ENCODE peak calls at places on chromosomes 4 and X, in seven cellular contexts. One of them, this sample, is unnamed. For H3K4me1, the result is how much of the 10 kb centered on the place peaks cover.

GRCh38 chr4:81984746-81985145 is 389.0 kb downstream of the HNRNPD start:
- DNase-seq in PC-3: no peak
- DNase-seq in heart right ventricle: no peak
- DNase-seq in IMR-90: no peak
- DNase-seq in esophagus muscularis mucosa: no peak
- DNase-seq in ovary: no peak
- DNase-seq in left ventricle myocardium inferior: no peak
- DNase-seq in this sample: no peak

GRCh38 chr4:121140712-121141111 is 23.4 kb downstream of the TNIP3 start:
- DNase-seq in PC-3: no peak
- DNase-seq in heart right ventricle: no peak
- DNase-seq in IMR-90: peak
- DNase-seq in esophagus muscularis mucosa: no peak
- DNase-seq in ovary: no peak
- DNase-seq in left ventricle myocardium inferior: no peak
- DNase-seq in this sample: peak

GRCh38 chr4:9996319-9997110 is 24.8 kb downstream of the SLC2A9 start:
- DNase-seq in PC-3: no peak
- DNase-seq in heart right ventricle: no peak
- DNase-seq in IMR-90: peak
- DNase-seq in esophagus muscularis mucosa: no peak
- DNase-seq in ovary: no peak
- DNase-seq in left ventricle myocardium inferior: no peak
- DNase-seq in this sample: no peak

GRCh38 chrX:39516399-39516798 is 581.4 kb downstream of the BCOR start:
- DNase-seq in PC-3: no peak
- DNase-seq in heart right ventricle: no peak
- DNase-seq in IMR-90: no peak
- DNase-seq in esophagus muscularis mucosa: no peak
- DNase-seq in ovary: no peak
- DNase-seq in left ventricle myocardium inferior: no peak
- DNase-seq in this sample: no peak

GRCh38 chrX:50448565-50448964 is 22.1 kb downstream of the DGKK start:
- DNase-seq in PC-3: peak
- DNase-seq in heart right ventricle: no peak
- DNase-seq in IMR-90: peak
- DNase-seq in esophagus muscularis mucosa: no peak
- DNase-seq in ovary: no peak
- DNase-seq in left ventricle myocardium inferior: no peak
- DNase-seq in this sample: peak

GRCh38 chr4:169252339-169253086 is 18.2 kb downstream of the SH3RF1 start:
- DNase-seq in PC-3: no peak
- DNase-seq in heart right ventricle: no peak
- DNase-seq in IMR-90: peak
- DNase-seq in esophagus muscularis mucosa: no peak
- DNase-seq in ovary: no peak
- DNase-seq in left ventricle myocardium inferior: no peak
- DNase-seq in this sample: no peak

GRCh38 chr4:73661646-73662119 is 41.4 kb upstream of the RASSF6 start:
- DNase-seq in PC-3: peak
- DNase-seq in heart right ventricle: no peak
- DNase-seq in IMR-90: peak
- DNase-seq in esophagus muscularis mucosa: no peak
- DNase-seq in ovary: no peak
- DNase-seq in left ventricle myocardium inferior: no peak
- DNase-seq in this sample: peak

GRCh38 chr4:52877006-52877405 is 14.9 kb downstream of the RASL11B start:
- DNase-seq in PC-3: no peak
- DNase-seq in heart right ventricle: peak
- DNase-seq in IMR-90: no peak
- DNase-seq in esophagus muscularis mucosa: no peak
- DNase-seq in ovary: no peak
- DNase-seq in left ventricle myocardium inferior: peak
- DNase-seq in this sample: no peak

GRCh38 chr4:22473268-22473667 is 42.6 kb downstream of the ADGRA3 start:
- DNase-seq in PC-3: no peak
- DNase-seq in heart right ventricle: no peak
- DNase-seq in IMR-90: peak
- DNase-seq in esophagus muscularis mucosa: no peak
- DNase-seq in ovary: no peak
- DNase-seq in left ventricle myocardium inferior: no peak
- DNase-seq in this sample: no peak

GRCh38 chr4:5707366-5708133 is 809 bp downstream of the EVC2 start:
- DNase-seq in PC-3: no peak
- DNase-seq in heart right ventricle: no peak
- DNase-seq in IMR-90: no peak
- DNase-seq in esophagus muscularis mucosa: no peak
- DNase-seq in ovary: no peak
- DNase-seq in left ventricle myocardium inferior: no peak
- DNase-seq in this sample: no peak

GRCh38 chr4:5706486-5707290 is 1.7 kb downstream of the EVC2 start:
- DNase-seq in PC-3: no peak
- DNase-seq in heart right ventricle: no peak
- DNase-seq in IMR-90: no peak
- DNase-seq in esophagus muscularis mucosa: no peak
- DNase-seq in ovary: no peak
- DNase-seq in left ventricle myocardium inferior: no peak
- DNase-seq in this sample: no peak

GRCh38 chr4:5708829-5709680 is 696 bp upstream of the EVC2 start:
- DNase-seq in PC-3: no peak
- DNase-seq in heart right ventricle: no peak
- DNase-seq in IMR-90: no peak
- DNase-seq in esophagus muscularis mucosa: no peak
- DNase-seq in ovary: no peak
- DNase-seq in left ventricle myocardium inferior: no peak
- DNase-seq in this sample: no peak

GRCh38 chr4:5710065-5710961 is 688 bp upstream of the EVC start:
- DNase-seq in PC-3: peak
- DNase-seq in heart right ventricle: no peak
- DNase-seq in IMR-90: peak
- DNase-seq in esophagus muscularis mucosa: no peak
- DNase-seq in ovary: no peak
- DNase-seq in left ventricle myocardium inferior: no peak
- DNase-seq in this sample: peak

DNA sequence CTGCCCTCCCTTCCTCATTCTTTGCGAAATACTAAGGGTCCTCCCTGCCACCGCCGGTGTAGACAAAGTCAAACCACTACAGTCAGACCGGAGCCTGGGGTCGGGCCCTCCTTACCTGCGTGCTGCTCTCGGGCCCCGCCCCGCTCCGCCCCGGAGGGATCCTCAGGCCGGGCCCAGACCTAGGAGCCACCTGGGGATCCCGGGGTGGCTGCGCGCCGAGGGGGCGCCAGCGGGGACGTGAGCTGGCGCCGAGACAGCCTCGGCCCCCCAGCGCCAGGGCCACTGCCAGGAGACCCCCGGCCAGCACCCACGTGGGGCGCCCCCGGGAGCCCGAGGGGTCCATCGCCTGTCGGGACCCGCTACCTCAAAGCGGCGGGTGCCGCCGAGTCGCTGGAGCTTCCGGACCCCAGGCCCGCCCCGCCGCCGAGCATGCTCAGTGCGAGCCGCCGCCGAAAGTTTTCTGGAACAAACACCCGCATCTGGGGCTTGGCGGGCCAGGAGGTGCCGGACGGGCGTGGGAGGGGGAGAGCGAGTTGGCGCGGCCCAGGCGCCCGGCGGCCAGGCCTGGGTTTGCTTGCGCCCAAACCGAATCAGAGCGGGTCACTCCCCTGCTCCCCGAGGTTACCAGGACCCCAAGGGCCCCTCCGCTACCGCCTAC is at the start of gene EVC2:
- DNase-seq in PC-3: peak
- DNase-seq in heart right ventricle: peak
- DNase-seq in IMR-90: peak
- DNase-seq in esophagus muscularis mucosa: no peak
- DNase-seq in ovary: peak
- DNase-seq in left ventricle myocardium inferior: peak
- DNase-seq in this sample: peak
- H3K4me1 ChIP-seq in PC-3: under half
- H3K4me1 ChIP-seq in heart right ventricle: under half
- H3K4me1 ChIP-seq in IMR-90: under half
- H3K4me1 ChIP-seq in esophagus muscularis mucosa: half or more
- H3K4me1 ChIP-seq in ovary: under half
- H3K4me1 ChIP-seq in left ventricle myocardium inferior: under half
- H3K4me1 ChIP-seq in this sample: under half

GRCh38 chr4:165048170-165048569 is 5.5 kb upstream of the TRIM75 start:
- DNase-seq in PC-3: no peak
- DNase-seq in heart right ventricle: no peak
- DNase-seq in IMR-90: no peak
- DNase-seq in esophagus muscularis mucosa: no peak
- DNase-seq in ovary: no peak
- DNase-seq in left ventricle myocardium inferior: no peak
- DNase-seq in this sample: no peak

GRCh38 chr4:165058676-165059075 is 5.0 kb downstream of the TRIM75 start:
- DNase-seq in PC-3: no peak
- DNase-seq in heart right ventricle: no peak
- DNase-seq in IMR-90: no peak
- DNase-seq in esophagus muscularis mucosa: peak
- DNase-seq in ovary: no peak
- DNase-seq in left ventricle myocardium inferior: no peak
- DNase-seq in this sample: no peak

GRCh38 chr4:165055601-165056000 is 1.9 kb downstream of the TRIM75 start:
- DNase-seq in PC-3: no peak
- DNase-seq in heart right ventricle: no peak
- DNase-seq in IMR-90: no peak
- DNase-seq in esophagus muscularis mucosa: no peak
- DNase-seq in ovary: no peak
- DNase-seq in left ventricle myocardium inferior: no peak
- DNase-seq in this sample: no peak

GRCh38 chr4:165052627-165053026 is 1.0 kb upstream of the TRIM75 start:
- DNase-seq in PC-3: no peak
- DNase-seq in heart right ventricle: no peak
- DNase-seq in IMR-90: no peak
- DNase-seq in esophagus muscularis mucosa: no peak
- DNase-seq in ovary: no peak
- DNase-seq in left ventricle myocardium inferior: no peak
- DNase-seq in this sample: no peak

DNA sequence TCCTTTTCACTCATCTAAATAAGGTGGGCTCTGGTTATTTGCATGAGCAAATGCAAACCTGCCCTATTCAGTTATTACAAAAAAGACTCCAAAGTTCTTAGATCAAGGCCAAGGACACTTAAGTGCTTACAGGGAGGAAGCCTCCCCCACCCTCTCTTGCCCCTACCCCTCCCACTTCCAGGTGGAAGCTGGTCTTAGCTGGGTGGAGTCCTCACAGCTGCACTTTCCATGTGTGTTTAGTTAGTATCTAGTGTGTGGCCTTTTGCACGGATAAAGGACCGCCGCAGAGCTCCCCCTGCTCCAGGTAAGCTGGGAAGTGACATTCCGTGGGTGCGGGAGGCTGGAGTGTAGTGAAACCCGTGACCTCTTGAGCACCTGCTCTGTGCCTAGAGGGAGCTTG is at the start of gene TRIM75:
- DNase-seq in PC-3: no peak
- DNase-seq in heart right ventricle: no peak
- DNase-seq in IMR-90: no peak
- DNase-seq in esophagus muscularis mucosa: no peak
- DNase-seq in ovary: no peak
- DNase-seq in left ventricle myocardium inferior: no peak
- DNase-seq in this sample: no peak
- H3K4me1 ChIP-seq in PC-3: under half
- H3K4me1 ChIP-seq in heart right ventricle: under half
- H3K4me1 ChIP-seq in IMR-90: under half
- H3K4me1 ChIP-seq in esophagus muscularis mucosa: under half
- H3K4me1 ChIP-seq in ovary: under half
- H3K4me1 ChIP-seq in left ventricle myocardium inferior: under half
- H3K4me1 ChIP-seq in this sample: under half

GRCh38 chr4:86967061-86967460 is 32.2 kb downstream of the AFF1 start:
- DNase-seq in PC-3: no peak
- DNase-seq in heart right ventricle: no peak
- DNase-seq in IMR-90: no peak
- DNase-seq in esophagus muscularis mucosa: no peak
- DNase-seq in ovary: no peak
- DNase-seq in left ventricle myocardium inferior: no peak
- DNase-seq in this sample: no peak
- H3K4me1 ChIP-seq in PC-3: under half
- H3K4me1 ChIP-seq in heart right ventricle: under half
- H3K4me1 ChIP-seq in IMR-90: under half
- H3K4me1 ChIP-seq in esophagus muscularis mucosa: under half
- H3K4me1 ChIP-seq in ovary: under half
- H3K4me1 ChIP-seq in left ventricle myocardium inferior: half or more
- H3K4me1 ChIP-seq in this sample: under half

DNA sequence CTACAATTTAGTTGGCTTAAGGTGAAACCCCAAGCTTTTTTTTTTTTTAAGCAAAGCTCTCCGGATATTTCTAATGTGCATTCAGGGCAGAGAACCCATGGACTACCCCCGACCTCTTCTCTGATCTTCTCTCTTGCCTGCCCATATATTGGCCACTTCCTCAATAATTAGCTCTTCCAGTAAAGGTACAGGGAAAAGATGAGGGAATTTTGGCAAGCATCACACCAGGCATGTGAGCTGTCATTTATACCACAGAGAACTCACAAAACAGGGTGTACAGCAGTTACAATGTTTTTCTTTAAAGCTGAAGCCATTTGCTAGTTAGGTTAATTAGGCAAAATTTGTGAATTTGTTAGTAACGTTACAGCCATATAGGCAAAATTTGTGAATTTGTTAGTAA is 73.3 kb downstream of the GAB1 start:
- DNase-seq in PC-3: no peak
- DNase-seq in heart right ventricle: no peak
- DNase-seq in IMR-90: no peak
- DNase-seq in esophagus muscularis mucosa: no peak
- DNase-seq in ovary: no peak
- DNase-seq in left ventricle myocardium inferior: no peak
- DNase-seq in this sample: no peak
- H3K4me1 ChIP-seq in PC-3: under half
- H3K4me1 ChIP-seq in heart right ventricle: half or more
- H3K4me1 ChIP-seq in IMR-90: under half
- H3K4me1 ChIP-seq in esophagus muscularis mucosa: half or more
- H3K4me1 ChIP-seq in ovary: under half
- H3K4me1 ChIP-seq in left ventricle myocardium inferior: half or more
- H3K4me1 ChIP-seq in this sample: under half

This sample was measured in foreskin keratinocyte.